ENCODE peak calls at places on chromosome 1, in ten cellular contexts. One of them, this sample, is unnamed.

GRCh38 chr1:118266436-118266835 is 81.4 kb upstream of the SPAG17 start:
- DNase-seq in NCI-H1092: no peak
- DNase-seq in GM13977: no peak
- DNase-seq in bronchial epithelial cell: peak; percentile 72
- DNase-seq in H7: no peak
- DNase-seq in activated CD4-positive, CD25-positive, alpha-beta regulatory T cell: no peak
- DNase-seq in effector memory CD4-positive, alpha-beta T cell: no peak
- DNase-seq in stimulated activated CD8-positive, alpha-beta memory T cell treated with anti-CD3 and anti-CD28 coated beads, Interleukin-15, amount 100 ng/mL, for 48 hours: no peak
- DNase-seq in AG08396: no peak
- DNase-seq in posterior vena cava: no peak
- DNase-seq in this sample: no peak

GRCh38 chr1:93552751-93553455 is 105.0 kb downstream of the FNBP1L start:
- DNase-seq in NCI-H1092: no peak
- DNase-seq in GM13977: no peak
- DNase-seq in bronchial epithelial cell: peak; percentile 62
- DNase-seq in H7: no peak
- DNase-seq in activated CD4-positive, CD25-positive, alpha-beta regulatory T cell: no peak
- DNase-seq in effector memory CD4-positive, alpha-beta T cell: no peak
- DNase-seq in stimulated activated CD8-positive, alpha-beta memory T cell treated with anti-CD3 and anti-CD28 coated beads, Interleukin-15, amount 100 ng/mL, for 48 hours: no peak
- DNase-seq in AG08396: no peak
- DNase-seq in posterior vena cava: no peak
- DNase-seq in this sample: peak; percentile 40

GRCh38 chr1:27391511-27392095 is 819 bp upstream of the GPR3 start:
- DNase-seq in NCI-H1092: peak; percentile 48
- DNase-seq in GM13977: no peak
- DNase-seq in bronchial epithelial cell: peak; percentile 51
- DNase-seq in H7: peak; percentile 83
- DNase-seq in activated CD4-positive, CD25-positive, alpha-beta regulatory T cell: no peak
- DNase-seq in effector memory CD4-positive, alpha-beta T cell: no peak
- DNase-seq in stimulated activated CD8-positive, alpha-beta memory T cell treated with anti-CD3 and anti-CD28 coated beads, Interleukin-15, amount 100 ng/mL, for 48 hours: no peak
- DNase-seq in AG08396: peak; percentile 72
- DNase-seq in posterior vena cava: peak; percentile 83
- DNase-seq in this sample: no peak

GRCh38 chr1:221309711-221310110 is 430.5 kb downstream of the HLX start:
- DNase-seq in NCI-H1092: peak; percentile 87
- DNase-seq in GM13977: no peak
- DNase-seq in bronchial epithelial cell: no peak
- DNase-seq in H7: no peak
- DNase-seq in activated CD4-positive, CD25-positive, alpha-beta regulatory T cell: no peak
- DNase-seq in effector memory CD4-positive, alpha-beta T cell: no peak
- DNase-seq in stimulated activated CD8-positive, alpha-beta memory T cell treated with anti-CD3 and anti-CD28 coated beads, Interleukin-15, amount 100 ng/mL, for 48 hours: no peak
- DNase-seq in AG08396: no peak
- DNase-seq in posterior vena cava: no peak
- DNase-seq in this sample: no peak

GRCh38 chr1:218284377-218284916 is 646 bp upstream of the RRP15 start:
- DNase-seq in NCI-H1092: peak; percentile 26
- DNase-seq in GM13977: no peak
- DNase-seq in bronchial epithelial cell: peak; percentile 20
- DNase-seq in H7: peak; percentile 50
- DNase-seq in activated CD4-positive, CD25-positive, alpha-beta regulatory T cell: no peak
- DNase-seq in effector memory CD4-positive, alpha-beta T cell: no peak
- DNase-seq in stimulated activated CD8-positive, alpha-beta memory T cell treated with anti-CD3 and anti-CD28 coated beads, Interleukin-15, amount 100 ng/mL, for 48 hours: no peak
- DNase-seq in AG08396: peak; percentile 15
- DNase-seq in posterior vena cava: no peak
- DNase-seq in this sample: no peak

GRCh38 chr1:48450505-48450904 is 21.5 kb downstream of the SPATA6 start:
- DNase-seq in NCI-H1092: no peak
- DNase-seq in GM13977: no peak
- DNase-seq in bronchial epithelial cell: no peak
- DNase-seq in H7: no peak
- DNase-seq in activated CD4-positive, CD25-positive, alpha-beta regulatory T cell: no peak
- DNase-seq in effector memory CD4-positive, alpha-beta T cell: no peak
- DNase-seq in stimulated activated CD8-positive, alpha-beta memory T cell treated with anti-CD3 and anti-CD28 coated beads, Interleukin-15, amount 100 ng/mL, for 48 hours: no peak
- DNase-seq in AG08396: no peak
- DNase-seq in posterior vena cava: no peak
- DNase-seq in this sample: no peak

GRCh38 chr1:94690033-94690712 is 130.0 kb upstream of the SLC44A3 start:
- DNase-seq in NCI-H1092: no peak
- DNase-seq in GM13977: no peak
- DNase-seq in bronchial epithelial cell: peak; percentile 33
- DNase-seq in H7: no peak
- DNase-seq in activated CD4-positive, CD25-positive, alpha-beta regulatory T cell: no peak
- DNase-seq in effector memory CD4-positive, alpha-beta T cell: no peak
- DNase-seq in stimulated activated CD8-positive, alpha-beta memory T cell treated with anti-CD3 and anti-CD28 coated beads, Interleukin-15, amount 100 ng/mL, for 48 hours: no peak
- DNase-seq in AG08396: peak; percentile 53
- DNase-seq in posterior vena cava: no peak
- DNase-seq in this sample: peak; percentile 73

GRCh38 chr1:226551299-226551698 is 2.7 kb downstream of the STUM start:
- DNase-seq in NCI-H1092: peak; percentile 76
- DNase-seq in GM13977: no peak
- DNase-seq in bronchial epithelial cell: no peak
- DNase-seq in H7: no peak
- DNase-seq in activated CD4-positive, CD25-positive, alpha-beta regulatory T cell: no peak
- DNase-seq in effector memory CD4-positive, alpha-beta T cell: no peak
- DNase-seq in stimulated activated CD8-positive, alpha-beta memory T cell treated with anti-CD3 and anti-CD28 coated beads, Interleukin-15, amount 100 ng/mL, for 48 hours: no peak
- DNase-seq in AG08396: no peak
- DNase-seq in posterior vena cava: no peak
- DNase-seq in this sample: no peak

GRCh38 chr1:19811206-19811851 is 3.8 kb downstream of the RNF186 start:
- DNase-seq in NCI-H1092: no peak
- DNase-seq in GM13977: peak; percentile 84
- DNase-seq in bronchial epithelial cell: peak; percentile 35
- DNase-seq in H7: peak; percentile 74
- DNase-seq in activated CD4-positive, CD25-positive, alpha-beta regulatory T cell: no peak
- DNase-seq in effector memory CD4-positive, alpha-beta T cell: no peak
- DNase-seq in stimulated activated CD8-positive, alpha-beta memory T cell treated with anti-CD3 and anti-CD28 coated beads, Interleukin-15, amount 100 ng/mL, for 48 hours: peak; percentile 21
- DNase-seq in AG08396: peak; percentile 78
- DNase-seq in posterior vena cava: peak; percentile 81
- DNase-seq in this sample: peak; percentile 53

GRCh38 chr1:85504417-85504816 is 39.5 kb upstream of the DDAH1 start:
- DNase-seq in NCI-H1092: no peak
- DNase-seq in GM13977: no peak
- DNase-seq in bronchial epithelial cell: peak; percentile 13
- DNase-seq in H7: no peak
- DNase-seq in activated CD4-positive, CD25-positive, alpha-beta regulatory T cell: no peak
- DNase-seq in effector memory CD4-positive, alpha-beta T cell: no peak
- DNase-seq in stimulated activated CD8-positive, alpha-beta memory T cell treated with anti-CD3 and anti-CD28 coated beads, Interleukin-15, amount 100 ng/mL, for 48 hours: no peak
- DNase-seq in AG08396: no peak
- DNase-seq in posterior vena cava: no peak
- DNase-seq in this sample: no peak

GRCh38 chr1:70496181-70496580 is 85.1 kb downstream of the CTH start:
- DNase-seq in NCI-H1092: no peak
- DNase-seq in GM13977: no peak
- DNase-seq in bronchial epithelial cell: no peak
- DNase-seq in H7: no peak
- DNase-seq in activated CD4-positive, CD25-positive, alpha-beta regulatory T cell: no peak
- DNase-seq in effector memory CD4-positive, alpha-beta T cell: no peak
- DNase-seq in stimulated activated CD8-positive, alpha-beta memory T cell treated with anti-CD3 and anti-CD28 coated beads, Interleukin-15, amount 100 ng/mL, for 48 hours: no peak
- DNase-seq in AG08396: no peak
- DNase-seq in posterior vena cava: no peak
- DNase-seq in this sample: no peak